ENCODE peak calls at places on chromosomes 11 and 22, in eight cellular contexts. Y is sciatic nerve; J is neuronal stem cell; B is activated CD4-positive, CD25-positive, alpha-beta regulatory T cell; W is activated naive CD8-positive, alpha-beta T cell treated with anti-CD3 and anti-CD28 coated beads, Interleukin-2, amount 50 U/mL, for 16 hours; I is AG08395; R is HEK293T; H is activated T-cell treated with anti-CD3 and anti-CD28 coated beads for 24 hours. X is an unnamed sample.

GRCh38 chr11:58591659-58592058 is 12.8 kb downstream of the ZFP91 start:
- DNase-seq in W (no peak), H (no peak), J (no peak), I (no peak), Y (no peak), B (no peak), R (no peak), X (no peak)

GRCh38 chr11:91272089-91272488 is 952.5 kb upstream of the FAT3 start:
- DNase-seq in I (no peak), R (no peak), H (no peak), B (no peak), W (no peak), Y (no peak), J (no peak), X (no peak)

GRCh38 chr11:69297926-69298777 is 4.2 kb downstream of the MYEOV start:
- DNase-seq in J (no peak), B (no peak), I (peak; percentile 77), R (no peak), H (no peak), W (no peak), Y (peak; percentile 80), X (no peak)

GRCh38 chr22:27487600-27488450 is 313.7 kb downstream of the MN1 start:
- DNase-seq in Y (no peak), H (no peak), J (no peak), R (no peak), B (no peak), W (no peak), I (no peak), X (no peak)

GRCh38 chr11:62534779-62535545 is 11.6 kb downstream of the AHNAK start:
- DNase-seq in R (no peak), J (no peak), W (no peak), Y (no peak), H (no peak), B (no peak), I (no peak), X (no peak)

GRCh38 chr22:42330953-42331525 is 60.6 kb upstream of the TCF20 start:
- DNase-seq in B (no peak), W (no peak), H (no peak), J (no peak), I (no peak), R (peak; percentile 30), Y (no peak), X (no peak)

GRCh38 chr11:64994318-64994717 is 2.5 kb downstream of the BATF2 start:
- DNase-seq in Y (no peak), I (no peak), R (no peak), J (no peak), W (no peak), H (no peak), B (no peak), X (no peak)

GRCh38 chr11:59186130-59186594 is 14.2 kb downstream of the DTX4 start:
- DNase-seq in J (no peak), R (peak; percentile 56), W (no peak), Y (no peak), H (peak; percentile 31), B (peak; percentile 10), I (no peak), X (peak; percentile 11)

GRCh38 chr22:27573280-27573711 is 228.3 kb downstream of the MN1 start:
- DNase-seq in Y (no peak), H (no peak), I (no peak), J (peak; percentile 49), R (no peak), W (no peak), B (no peak), X (no peak)

GRCh38 chr22:21650823-21651520 is 8.9 kb downstream of the SDF2L1 start:
- DNase-seq in W (no peak), I (no peak), B (no peak), J (no peak), H (no peak), Y (no peak), R (no peak), X (peak; percentile 24)

GRCh38 chr22:22983123-22983522 is 87.2 kb upstream of the GNAZ start:
- DNase-seq in H (no peak), B (no peak), J (no peak), Y (no peak), W (no peak), R (no peak), I (no peak), X (no peak)

GRCh38 chr11:7931168-7931567 is at the start of gene OR10A6:
- DNase-seq in Y (no peak), J (no peak), H (no peak), B (no peak), R (no peak), I (no peak), W (no peak), X (no peak)

GRCh38 chr11:75031224-75031753 is 42.6 kb downstream of the NEU3 start:
- DNase-seq in J (no peak), W (no peak), I (peak; percentile 69), Y (no peak), B (no peak), H (no peak), R (no peak), X (no peak)

GRCh38 chr22:19430890-19431541 is 517 bp downstream of the HIRA start:
- DNase-seq in I (no peak), B (no peak), J (peak; percentile 39), Y (peak; percentile 64), W (no peak), H (no peak), R (peak; percentile 45), X (peak; percentile 27)

GRCh38 chr11:128890543-128891409 is at the start of gene KCNJ5:
- DNase-seq in I (peak; percentile 41), B (no peak), J (no peak), W (no peak), H (no peak), Y (no peak), R (peak; percentile 45), X (no peak)

GRCh38 chr11:123173040-123173855 is 21.8 kb downstream of the CLMP start:
- DNase-seq in I (peak; percentile 91), W (no peak), R (no peak), B (no peak), H (no peak), J (no peak), Y (no peak), X (no peak)

GRCh38 chr22:44337658-44338004 is 24.9 kb upstream of the SHISAL1 start:
- DNase-seq in W (no peak), J (no peak), H (no peak), B (no peak), I (peak; percentile 81), Y (no peak), R (no peak), X (peak; percentile 35)

GRCh38 chr22:27253541-27253940 is 548.0 kb downstream of the MN1 start:
- DNase-seq in W (no peak), H (no peak), I (no peak), Y (no peak), B (no peak), R (no peak), J (no peak), X (no peak)

GRCh38 chr11:18013790-18014507 is 1.1 kb upstream of the SERGEF start:
- DNase-seq in H (no peak), J (no peak), R (no peak), Y (no peak), W (no peak), B (no peak), I (no peak), X (peak; percentile 42)

GRCh38 chr11:102590646-102591045 is 34.5 kb downstream of the MMP20 start:
- DNase-seq in H (no peak), J (no peak), Y (no peak), W (no peak), R (no peak), I (no peak), B (no peak), X (no peak)

GRCh38 chr11:46050065-46050464 is 71.2 kb downstream of the PHF21A start:
- DNase-seq in J (peak; percentile 49), R (no peak), W (no peak), B (no peak), H (no peak), I (peak; percentile 74), Y (no peak), X (no peak)

GRCh38 chr22:39176067-39176621 is 23.7 kb upstream of the CBX7 start:
- DNase-seq in I (peak; percentile 86), W (no peak), B (no peak), H (no peak), R (no peak), J (peak; percentile 69), Y (peak; percentile 78), X (no peak)

GRCh38 chr11:66728760-66729385 is at the start of gene SPTBN2:
- DNase-seq in J (no peak), H (no peak), B (no peak), Y (no peak), I (peak; percentile 36), R (no peak), W (no peak), X (peak; percentile 54)

GRCh38 chr22:43277987-43278601 is 65.1 kb downstream of the SCUBE1 start:
- DNase-seq in Y (no peak), B (no peak), I (no peak), H (no peak), W (no peak), J (no peak), R (no peak), X (no peak)

GRCh38 chr22:33325232-33326004 is 267.2 kb upstream of the SYN3 start:
- DNase-seq in W (no peak), I (no peak), J (no peak), B (no peak), Y (no peak), H (no peak), R (no peak), X (no peak)

GRCh38 chr11:12270215-12270797 is 107.1 kb upstream of the PARVA start:
- DNase-seq in R (no peak), J (no peak), H (no peak), W (no peak), B (no peak), Y (no peak), I (no peak), X (no peak)

GRCh38 chr11:12770435-12770834 is 96.2 kb downstream of the TEAD1 start:
- DNase-seq in Y (no peak), R (no peak), I (no peak), H (no peak), J (no peak), W (no peak), B (no peak), X (no peak)

GRCh38 chr11:77523712-77524111 is 49.8 kb upstream of the PAK1 start:
- DNase-seq in I (no peak), H (no peak), Y (no peak), J (no peak), R (no peak), B (no peak), W (no peak), X (no peak)

GRCh38 chr11:66950113-66950535 is 8.1 kb downstream of the PC start:
- DNase-seq in J (no peak), Y (no peak), I (peak; percentile 75), H (peak; percentile 23), W (no peak), B (no peak), R (peak; percentile 48), X (peak; percentile 15)

GRCh38 chr11:105144887-105145286 is 5.3 kb upstream of the CARD18 start:
- DNase-seq in I (peak; percentile 27), Y (no peak), W (no peak), B (no peak), R (no peak), H (no peak), J (no peak), X (no peak)

GRCh38 chr22:20413217-20414058 is 19.5 kb downstream of the ZNF74 start:
- DNase-seq in H (no peak), Y (no peak), I (no peak), W (no peak), B (no peak), R (no peak), J (no peak), X (no peak)

GRCh38 chr11:134647066-134647746 is 235.2 kb upstream of the B3GAT1 start:
- DNase-seq in I (no peak), B (no peak), Y (no peak), W (no peak), R (no peak), H (no peak), J (no peak), X (no peak)

GRCh38 chr11:70191495-70192140 is 11.5 kb upstream of the FADD start:
- DNase-seq in I (peak; percentile 75), H (peak; percentile 42), Y (peak; percentile 80), B (peak; percentile 24), W (no peak), R (peak; percentile 81), J (peak; percentile 70), X (peak; percentile 86)

GRCh38 chr22:40452730-40453487 is 82.5 kb downstream of the SGSM3 start:
- DNase-seq in R (no peak), J (no peak), B (no peak), Y (no peak), H (no peak), I (no peak), W (no peak), X (no peak)